ENCODE peak calls at places on chromosomes 1 and 21, in six cellular contexts. One of them, this sample, is unnamed.

GRCh38 chr1:43108080-43108479 is 64.0 kb downstream of the EBNA1BP2 start:
- DNase-seq in gastrocnemius medialis: no peak
- DNase-seq in brain microvascular endothelial cell: no peak
- DNase-seq in ovary: no peak
- DNase-seq in IMR-90: no peak
- DNase-seq in suprapubic skin: no peak
- DNase-seq in this sample: no peak

GRCh38 chr1:236515443-236515958 is 8.3 kb upstream of the LGALS8 start:
- DNase-seq in ovary: peak; percentile 32
- DNase-seq in IMR-90: no peak
- DNase-seq in brain microvascular endothelial cell: no peak
- DNase-seq in gastrocnemius medialis: no peak
- DNase-seq in suprapubic skin: no peak
- DNase-seq in this sample: no peak

GRCh38 chr1:69523032-69523431 is 44.7 kb upstream of the LRRC7 start:
- DNase-seq in suprapubic skin: no peak
- DNase-seq in gastrocnemius medialis: no peak
- DNase-seq in brain microvascular endothelial cell: peak; percentile 87
- DNase-seq in ovary: no peak
- DNase-seq in IMR-90: peak; percentile 87
- DNase-seq in this sample: no peak

GRCh38 chr1:231808990-231809389 is 182.4 kb downstream of the DISC1 start:
- DNase-seq in ovary: no peak
- DNase-seq in IMR-90: peak; percentile 33
- DNase-seq in brain microvascular endothelial cell: peak; percentile 59
- DNase-seq in suprapubic skin: no peak
- DNase-seq in gastrocnemius medialis: peak; percentile 4
- DNase-seq in this sample: peak; percentile 76

GRCh38 chr1:226974544-226975258 is 34.6 kb downstream of the COQ8A start:
- DNase-seq in IMR-90: no peak
- DNase-seq in ovary: peak; percentile 68
- DNase-seq in gastrocnemius medialis: peak; percentile 63
- DNase-seq in brain microvascular endothelial cell: no peak
- DNase-seq in suprapubic skin: peak; percentile 70
- DNase-seq in this sample: no peak

GRCh38 chr1:23759277-23759676 is 16.0 kb downstream of the ELOA start:
- DNase-seq in ovary: no peak
- DNase-seq in gastrocnemius medialis: no peak
- DNase-seq in suprapubic skin: no peak
- DNase-seq in IMR-90: peak; percentile 52
- DNase-seq in brain microvascular endothelial cell: no peak
- DNase-seq in this sample: no peak

GRCh38 chr1:23478896-23479790 is 4.8 kb downstream of the ASAP3 start:
- DNase-seq in IMR-90: peak; percentile 72
- DNase-seq in gastrocnemius medialis: peak; percentile 95
- DNase-seq in ovary: peak; percentile 69
- DNase-seq in suprapubic skin: peak; percentile 87
- DNase-seq in brain microvascular endothelial cell: peak; percentile 30
- DNase-seq in this sample: peak; percentile 95

GRCh38 chr1:200367841-200368534 is 41.8 kb downstream of the ZNF281 start:
- DNase-seq in ovary: no peak
- DNase-seq in IMR-90: peak; percentile 85
- DNase-seq in gastrocnemius medialis: no peak
- DNase-seq in suprapubic skin: no peak
- DNase-seq in brain microvascular endothelial cell: peak; percentile 84
- DNase-seq in this sample: no peak

GRCh38 chr21:42818328-42818749 is 61.0 kb downstream of the WDR4 start:
- DNase-seq in ovary: peak; percentile 55
- DNase-seq in brain microvascular endothelial cell: peak; percentile 41
- DNase-seq in suprapubic skin: no peak
- DNase-seq in IMR-90: peak; percentile 39
- DNase-seq in gastrocnemius medialis: no peak
- DNase-seq in this sample: peak; percentile 71

GRCh38 chr1:15740833-15741182 is 1.5 kb upstream of the TMEM82 start:
- DNase-seq in IMR-90: no peak
- DNase-seq in gastrocnemius medialis: no peak
- DNase-seq in brain microvascular endothelial cell: no peak
- DNase-seq in ovary: no peak
- DNase-seq in suprapubic skin: no peak
- DNase-seq in this sample: no peak

GRCh38 chr21:41322496-41323382 is 6.1 kb downstream of the FAM3B start:
- DNase-seq in gastrocnemius medialis: no peak
- DNase-seq in brain microvascular endothelial cell: no peak
- DNase-seq in IMR-90: no peak
- DNase-seq in ovary: no peak
- DNase-seq in suprapubic skin: no peak
- DNase-seq in this sample: no peak

GRCh38 chr1:9309991-9310390 is 17.3 kb downstream of the SPSB1 start:
- DNase-seq in ovary: no peak
- DNase-seq in brain microvascular endothelial cell: no peak
- DNase-seq in IMR-90: no peak
- DNase-seq in suprapubic skin: no peak
- DNase-seq in gastrocnemius medialis: no peak
- DNase-seq in this sample: no peak

GRCh38 chr21:42846221-42846620 is 33.1 kb downstream of the WDR4 start:
- DNase-seq in suprapubic skin: peak; percentile 58
- DNase-seq in gastrocnemius medialis: no peak
- DNase-seq in ovary: no peak
- DNase-seq in brain microvascular endothelial cell: no peak
- DNase-seq in IMR-90: no peak
- DNase-seq in this sample: no peak

GRCh38 chr1:204396015-204396583 is 15.5 kb downstream of the PPP1R15B start:
- DNase-seq in brain microvascular endothelial cell: no peak
- DNase-seq in IMR-90: no peak
- DNase-seq in gastrocnemius medialis: no peak
- DNase-seq in ovary: no peak
- DNase-seq in suprapubic skin: no peak
- DNase-seq in this sample: no peak
- H3K27ac ChIP-seq in brain microvascular endothelial cell: no peak overlapping the region
- H3K27ac ChIP-seq in IMR-90: no peak overlapping the region
- H3K27ac ChIP-seq in gastrocnemius medialis: no peak overlapping the region
- H3K27ac ChIP-seq in ovary: no peak overlapping the region
- H3K27ac ChIP-seq in suprapubic skin: no peak overlapping the region
- H3K27ac ChIP-seq in this sample: no peak overlapping the region

GRCh38 chr1:107936498-107937481 is 28.2 kb downstream of the VAV3 start:
- DNase-seq in IMR-90: peak; percentile 62
- DNase-seq in suprapubic skin: peak; percentile 82
- DNase-seq in brain microvascular endothelial cell: peak; percentile 78
- DNase-seq in gastrocnemius medialis: peak; percentile 4
- DNase-seq in ovary: no peak
- DNase-seq in this sample: peak; percentile 64
- H3K27ac ChIP-seq in IMR-90: no peak overlapping the region
- H3K27ac ChIP-seq in suprapubic skin: peak overlapping the region; percentile 23
- H3K27ac ChIP-seq in brain microvascular endothelial cell: no peak overlapping the region
- H3K27ac ChIP-seq in gastrocnemius medialis: no peak overlapping the region
- H3K27ac ChIP-seq in ovary: no peak overlapping the region
- H3K27ac ChIP-seq in this sample: peak overlapping the region; percentile 6

GRCh38 chr1:85343213-85343611 is 66.8 kb upstream of the BCL10 start:
- DNase-seq in brain microvascular endothelial cell: no peak
- DNase-seq in IMR-90: no peak
- DNase-seq in gastrocnemius medialis: no peak
- DNase-seq in ovary: no peak
- DNase-seq in suprapubic skin: no peak
- DNase-seq in this sample: no peak
- H3K27ac ChIP-seq in brain microvascular endothelial cell: peak overlapping the region; percentile 91
- H3K27ac ChIP-seq in IMR-90: peak overlapping the region; percentile 86
- H3K27ac ChIP-seq in gastrocnemius medialis: peak overlapping the region; percentile 82
- H3K27ac ChIP-seq in ovary: no peak overlapping the region
- H3K27ac ChIP-seq in suprapubic skin: no peak overlapping the region
- H3K27ac ChIP-seq in this sample: no peak overlapping the region

DNA sequence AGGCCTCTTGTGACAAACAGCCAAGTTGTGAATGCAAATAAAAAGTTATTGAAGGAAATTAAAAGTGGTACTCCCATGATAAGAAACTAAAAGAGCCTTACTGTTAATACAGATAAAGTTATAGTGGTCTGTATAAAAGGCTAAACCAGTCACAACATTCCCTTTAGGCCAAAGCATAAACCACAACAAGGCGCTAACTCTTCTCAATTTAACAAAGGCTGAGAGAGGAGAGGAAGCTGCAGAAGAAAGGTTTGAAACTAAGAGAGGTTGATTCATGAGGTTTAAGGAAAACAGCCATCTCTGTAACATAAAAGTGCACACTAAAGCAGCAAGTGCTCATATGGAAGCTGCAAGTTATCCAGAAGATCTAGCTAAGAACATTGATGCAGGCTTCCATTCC is 10.7 kb downstream of the C1orf105 start:
- DNase-seq in gastrocnemius medialis: no peak
- DNase-seq in IMR-90: no peak
- DNase-seq in ovary: no peak
- DNase-seq in brain microvascular endothelial cell: no peak
- DNase-seq in suprapubic skin: no peak
- DNase-seq in this sample: no peak
- H3K27ac ChIP-seq in gastrocnemius medialis: no peak overlapping the region
- H3K27ac ChIP-seq in IMR-90: no peak overlapping the region
- H3K27ac ChIP-seq in ovary: no peak overlapping the region
- H3K27ac ChIP-seq in brain microvascular endothelial cell: no peak overlapping the region
- H3K27ac ChIP-seq in suprapubic skin: peak overlapping the region; percentile 85
- H3K27ac ChIP-seq in this sample: no peak overlapping the region

GRCh38 chr1:35266306-35266705 is 2.2 kb upstream of the ZMYM4 start:
- DNase-seq in suprapubic skin: no peak
- DNase-seq in gastrocnemius medialis: no peak
- DNase-seq in brain microvascular endothelial cell: no peak
- DNase-seq in IMR-90: no peak
- DNase-seq in ovary: no peak
- DNase-seq in this sample: no peak

GRCh38 chr1:35264861-35265260 is 3.6 kb upstream of the ZMYM4 start:
- DNase-seq in gastrocnemius medialis: no peak
- DNase-seq in IMR-90: peak; percentile 35
- DNase-seq in ovary: peak; percentile 30
- DNase-seq in brain microvascular endothelial cell: peak; percentile 11
- DNase-seq in suprapubic skin: no peak
- DNase-seq in this sample: no peak

GRCh38 chr1:35268282-35269189 is at the start of gene ZMYM4:
- DNase-seq in ovary: peak; percentile 91
- DNase-seq in suprapubic skin: peak; percentile 93
- DNase-seq in brain microvascular endothelial cell: peak; percentile 97
- DNase-seq in IMR-90: peak; percentile 99
- DNase-seq in gastrocnemius medialis: peak; percentile 78
- DNase-seq in this sample: peak; percentile 89

GRCh38 chr1:35269989-35270289 is 1.4 kb downstream of the ZMYM4 start:
- DNase-seq in ovary: no peak
- DNase-seq in suprapubic skin: no peak
- DNase-seq in gastrocnemius medialis: no peak
- DNase-seq in IMR-90: no peak
- DNase-seq in brain microvascular endothelial cell: no peak
- DNase-seq in this sample: no peak

GRCh38 chr1:35269190-35269988 is 880 bp downstream of the ZMYM4 start:
- DNase-seq in IMR-90: no peak
- DNase-seq in gastrocnemius medialis: no peak
- DNase-seq in suprapubic skin: no peak
- DNase-seq in brain microvascular endothelial cell: no peak
- DNase-seq in ovary: no peak
- DNase-seq in this sample: no peak
- H3K27ac ChIP-seq in IMR-90: peak overlapping the region; percentile 88
- H3K27ac ChIP-seq in gastrocnemius medialis: peak overlapping the region; percentile 92
- H3K27ac ChIP-seq in suprapubic skin: peak overlapping the region; percentile 95
- H3K27ac ChIP-seq in brain microvascular endothelial cell: peak overlapping the region; percentile 94
- H3K27ac ChIP-seq in ovary: peak overlapping the region; percentile 72
- H3K27ac ChIP-seq in this sample: peak overlapping the region; percentile 86

DNA sequence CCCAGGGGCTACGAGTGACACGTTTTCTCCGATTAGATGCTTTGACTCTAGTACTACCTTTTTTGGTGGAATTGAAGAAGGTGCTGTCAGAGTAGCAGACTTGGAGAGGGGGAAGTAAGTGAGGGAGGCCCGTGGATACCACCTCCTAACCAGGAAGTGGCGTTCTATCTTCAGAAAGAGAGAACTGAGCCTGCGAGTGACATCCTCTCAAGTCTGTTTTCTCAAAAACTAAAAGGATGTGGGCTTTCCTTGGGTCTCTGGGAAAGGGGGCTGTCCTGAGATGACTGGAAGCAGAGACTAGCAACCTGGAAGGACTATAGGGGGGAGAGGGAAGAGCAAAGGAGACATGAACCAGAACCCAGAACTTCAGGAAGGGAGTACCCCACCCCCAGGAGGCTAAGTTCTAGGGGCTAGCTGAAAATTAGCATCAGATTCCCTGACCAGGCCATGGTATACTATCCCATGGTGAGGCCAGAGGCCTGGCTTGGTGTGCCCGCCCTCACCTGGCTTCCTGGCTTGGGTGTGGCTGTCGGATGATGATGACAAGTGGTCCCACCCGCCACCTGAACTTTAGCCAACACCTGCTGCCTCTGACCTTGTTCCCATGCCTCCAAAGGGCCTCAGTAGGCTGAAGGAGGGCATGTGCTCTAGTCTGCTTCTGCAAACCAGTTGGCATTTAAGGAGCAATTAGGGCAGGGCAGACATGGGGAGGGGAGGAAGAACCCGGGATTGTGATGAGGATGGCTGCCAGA is 49.1 kb downstream of the ATP2B4 start:
- DNase-seq in IMR-90: no peak
- DNase-seq in suprapubic skin: no peak
- DNase-seq in gastrocnemius medialis: no peak
- DNase-seq in brain microvascular endothelial cell: no peak
- DNase-seq in ovary: no peak
- DNase-seq in this sample: no peak
- H3K27ac ChIP-seq in IMR-90: no peak overlapping the region
- H3K27ac ChIP-seq in suprapubic skin: peak overlapping the region; percentile 52
- H3K27ac ChIP-seq in gastrocnemius medialis: peak overlapping the region; percentile 22
- H3K27ac ChIP-seq in brain microvascular endothelial cell: no peak overlapping the region
- H3K27ac ChIP-seq in ovary: no peak overlapping the region
- H3K27ac ChIP-seq in this sample: peak overlapping the region; percentile 85

DNA sequence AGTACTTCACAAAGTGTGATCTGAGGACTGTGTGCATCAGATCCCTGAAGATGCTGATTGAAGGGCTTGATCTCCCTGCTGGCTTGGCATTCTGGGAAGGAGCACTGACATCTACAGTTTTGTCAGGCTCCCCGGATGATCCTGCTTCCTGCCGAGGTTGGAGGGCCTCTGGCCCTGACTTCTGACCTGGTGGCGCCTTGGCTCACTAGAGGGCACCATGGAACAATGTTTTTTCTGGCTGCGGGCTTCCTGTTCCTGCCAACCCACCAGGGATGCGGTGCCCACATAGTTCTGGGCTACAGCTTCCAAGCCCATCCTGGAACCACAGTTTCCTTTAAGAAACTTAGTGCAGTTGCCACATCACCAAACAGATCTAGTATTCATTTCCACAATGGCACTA is 38.8 kb upstream of the RASAL2 start:
- DNase-seq in gastrocnemius medialis: no peak
- DNase-seq in brain microvascular endothelial cell: no peak
- DNase-seq in IMR-90: no peak
- DNase-seq in ovary: no peak
- DNase-seq in suprapubic skin: no peak
- DNase-seq in this sample: no peak
- H3K27ac ChIP-seq in gastrocnemius medialis: peak overlapping the region; percentile 78
- H3K27ac ChIP-seq in brain microvascular endothelial cell: no peak overlapping the region
- H3K27ac ChIP-seq in IMR-90: no peak overlapping the region
- H3K27ac ChIP-seq in ovary: no peak overlapping the region
- H3K27ac ChIP-seq in suprapubic skin: no peak overlapping the region
- H3K27ac ChIP-seq in this sample: peak overlapping the region; percentile 14

GRCh38 chr1:218529691-218530310 is 184.7 kb downstream of the TGFB2 start:
- DNase-seq in ovary: no peak
- DNase-seq in IMR-90: peak; percentile 23
- DNase-seq in brain microvascular endothelial cell: peak; percentile 26
- DNase-seq in suprapubic skin: no peak
- DNase-seq in gastrocnemius medialis: no peak
- DNase-seq in this sample: no peak
- H3K27ac ChIP-seq in ovary: no peak overlapping the region
- H3K27ac ChIP-seq in IMR-90: no peak overlapping the region
- H3K27ac ChIP-seq in brain microvascular endothelial cell: peak overlapping the region; percentile 31
- H3K27ac ChIP-seq in suprapubic skin: no peak overlapping the region
- H3K27ac ChIP-seq in gastrocnemius medialis: no peak overlapping the region
- H3K27ac ChIP-seq in this sample: no peak overlapping the region